ENCODE peak calls at places on chromosomes 2 and 18, in seven cellular contexts. S is K562, L is upper lobe of left lung, I is stomach, H is uterus, J is breast epithelium, A is heart left ventricle. R is an unnamed sample.

GRCh38 chr2:72026819-72027425 is 120.7 kb downstream of the CYP26B1 start:
- DNase-seq in S (no peak), L (peak; percentile 6), I (no peak), H (no peak), J (no peak), A (no peak), R (no peak)

GRCh38 chr2:67565761-67566160 is 168.6 kb downstream of the ETAA1 start:
- DNase-seq in S (no peak), L (no peak), I (peak; percentile 51), H (no peak), J (no peak), A (no peak), R (no peak)

GRCh38 chr2:46320141-46320567 is 22.9 kb downstream of the EPAS1 start:
- DNase-seq in S (no peak), L (no peak), I (no peak), H (no peak), J (no peak), A (no peak), R (no peak)

GRCh38 chr18:78670778-78671405 is 308.7 kb upstream of the SALL3 start:
- DNase-seq in S (no peak), L (no peak), I (no peak), H (no peak), J (no peak), A (no peak), R (no peak)

GRCh38 chr2:85273732-85274731 is 53.8 kb downstream of the TGOLN2 start:
- DNase-seq in S (no peak), L (no peak), I (no peak), H (peak; percentile 58), J (no peak), A (no peak), R (no peak)

GRCh38 chr18:23151414-23152099 is 16.3 kb downstream of the CABLES1 start:
- DNase-seq in S (no peak), L (no peak), I (no peak), H (no peak), J (no peak), A (no peak), R (no peak)

GRCh38 chr2:148861367-148861766 is 13.7 kb upstream of the KIF5C start:
- DNase-seq in S (no peak), L (no peak), I (no peak), H (no peak), J (no peak), A (no peak), R (no peak)

GRCh38 chr18:79856119-79857080 is 58.7 kb downstream of the KCNG2 start:
- DNase-seq in S (no peak), L (peak; percentile 38), I (no peak), H (no peak), J (no peak), A (no peak), R (peak; percentile 65)

GRCh38 chr2:11248-11941 is 34.9 kb downstream of the FAM110C start:
- DNase-seq in S (peak; percentile 17), L (peak; percentile 69), I (peak; percentile 66), H (peak; percentile 59), J (peak; percentile 69), A (no peak), R (no peak)

GRCh38 chr2:76599732-76600368 is 889.1 kb upstream of the GCFC2 start:
- DNase-seq in S (peak; percentile 38), L (peak; percentile 59), I (peak; percentile 60), H (no peak), J (no peak), A (peak; percentile 34), R (peak; percentile 18)

GRCh38 chr2:188897096-188897495 is 77.1 kb upstream of the COL3A1 start:
- DNase-seq in S (no peak), L (no peak), I (no peak), H (no peak), J (no peak), A (no peak), R (no peak)

GRCh38 chr2:181678033-181678586 is 2.2 kb downstream of the NEUROD1 start:
- DNase-seq in S (peak; percentile 41), L (peak; percentile 40), I (peak; percentile 61), H (peak; percentile 20), J (peak; percentile 64), A (peak; percentile 65), R (no peak)

GRCh38 chr2:88671786-88672427 is 19.6 kb upstream of the RPIA start:
- DNase-seq in S (peak; percentile 65), L (no peak), I (no peak), H (no peak), J (no peak), A (no peak), R (no peak)

GRCh38 chr2:175600024-175600831 is 401.8 kb downstream of the LNPK start:
- DNase-seq in S (no peak), L (no peak), I (no peak), H (no peak), J (no peak), A (no peak), R (no peak)

GRCh38 chr2:176118606-176119370 is 2.2 kb downstream of the HOXD10 start:
- DNase-seq in S (peak; percentile 74), L (no peak), I (no peak), H (peak; percentile 76), J (peak; percentile 46), A (no peak), R (no peak)

GRCh38 chr2:240238786-240239185 is 98.3 kb upstream of the OTOS start:
- DNase-seq in S (no peak), L (no peak), I (peak; percentile 2), H (no peak), J (no peak), A (no peak), R (no peak)

GRCh38 chr18:62714671-62715438 is 486 bp upstream of the PHLPP1 start:
- DNase-seq in S (peak; percentile 90), L (peak; percentile 100), I (peak; percentile 99), H (peak; percentile 100), J (peak; percentile 100), A (peak; percentile 100), R (peak; percentile 73)

GRCh38 chr18:62713651-62714247 is 1.6 kb upstream of the PHLPP1 start:
- DNase-seq in S (no peak), L (no peak), I (no peak), H (no peak), J (no peak), A (no peak), R (no peak)

GRCh38 chr18:62715829-62716678 is 713 bp downstream of the PHLPP1 start:
- DNase-seq in S (peak; percentile 43), L (peak; percentile 45), I (peak; percentile 67), H (peak; percentile 37), J (peak; percentile 71), A (peak; percentile 55), R (peak; percentile 48)

GRCh38 chr18:62716679-62717058 is 1.3 kb downstream of the PHLPP1 start:
- DNase-seq in S (peak; percentile 29), L (peak; percentile 53), I (peak; percentile 45), H (peak; percentile 46), J (no peak), A (peak; percentile 49), R (peak; percentile 48)

DNA sequence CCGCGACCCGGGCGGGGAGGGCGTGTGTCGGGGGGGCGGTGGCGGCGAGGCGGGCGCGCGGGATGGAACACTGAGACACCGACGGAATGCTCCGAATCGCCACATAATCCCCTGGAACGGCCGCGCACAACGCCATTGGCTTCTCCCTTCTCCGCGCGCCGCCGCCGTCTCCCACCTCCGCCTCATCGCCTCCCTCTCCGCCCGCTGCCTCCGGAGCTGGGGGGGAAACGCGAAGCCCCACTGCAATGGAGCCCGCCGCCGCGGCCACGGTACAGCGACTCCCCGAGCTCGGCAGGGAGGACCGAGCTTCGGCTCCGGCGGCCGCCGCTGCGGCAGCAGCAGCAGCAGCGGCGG is at the start of gene PHLPP1:
- DNase-seq in S (no peak), L (no peak), I (no peak), H (no peak), J (no peak), A (no peak), R (peak; percentile 47)
- TF ChIP-seq POLR2A in S (peak; percentile 28), L (peak; percentile 80), I (no peak), H (peak; percentile 73), J (peak; percentile 53), A (no peak), R (no peak)

DNA sequence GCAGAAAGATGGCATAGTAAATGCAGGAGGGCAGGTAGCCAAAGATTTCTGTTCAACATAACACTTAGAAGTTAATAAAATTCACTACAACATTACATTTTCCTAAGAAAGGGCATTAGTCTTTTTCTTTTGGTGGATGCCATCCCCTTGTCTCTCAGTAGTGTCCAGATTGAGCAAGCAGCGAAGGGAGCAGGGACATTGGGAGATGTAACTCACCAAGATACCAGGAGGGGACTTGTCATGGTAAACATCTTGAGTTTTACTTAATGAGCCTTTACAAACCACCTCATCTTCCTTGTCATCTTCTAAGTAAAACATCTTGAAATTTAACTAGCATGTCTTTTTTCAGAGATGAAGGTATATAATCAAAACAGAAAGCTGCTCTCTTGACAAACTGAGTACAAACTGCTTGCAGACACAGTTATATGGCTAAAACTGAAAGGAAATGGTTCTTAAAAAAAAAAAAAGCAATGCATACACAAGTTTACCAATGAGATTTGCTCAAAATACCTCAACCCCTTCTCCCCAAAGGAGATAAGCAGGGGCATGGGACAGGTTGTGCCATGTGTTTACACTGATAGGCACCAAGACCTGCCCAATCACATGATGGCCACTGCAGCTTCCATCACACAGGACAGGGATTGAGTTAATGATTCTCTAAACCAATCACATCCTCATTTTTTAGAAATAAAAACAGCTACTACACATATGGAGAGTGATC is 30.3 kb downstream of the LPIN2 start:
- DNase-seq in S (peak; percentile 35), L (no peak), I (no peak), H (no peak), J (no peak), A (no peak), R (no peak)
- TF ChIP-seq POLR2A in S (no peak), L (no peak), I (no peak), H (no peak), J (no peak), A (no peak), R (no peak)

GRCh38 chr2:113182471-113183260 is 8.9 kb downstream of the PSD4 start:
- DNase-seq in S (no peak), L (no peak), I (no peak), H (no peak), J (no peak), A (no peak), R (no peak)
- TF ChIP-seq POLR2A in S (no peak), L (no peak), I (no peak), H (no peak), J (no peak), A (no peak), R (no peak)

GRCh38 chr2:27380626-27381556 is at the start of gene ZNF513:
- DNase-seq in S (peak; percentile 90), L (peak; percentile 97), I (peak; percentile 98), H (peak; percentile 96), J (peak; percentile 96), A (peak; percentile 97), R (peak; percentile 94)
- TF ChIP-seq POLR2A in S (peak; percentile 90), L (no peak), I (no peak), H (peak; percentile 22), J (peak; percentile 12), A (no peak), R (peak; percentile 69)